ENCODE peak calls at places on chromosomes 2 and 18, in five cellular contexts. L, R, F, H and U are unnamed samples.

GRCh38 chr2:68098398-68098797 is 35.6 kb upstream of the C1D start:
- DNase-seq in L (no peak), R (no peak), F (no peak), H (no peak), U (no peak)

GRCh38 chr2:20622731-20623130 is 28.2 kb downstream of the HS1BP3 start:
- DNase-seq in L (no peak), R (no peak), F (no peak), H (no peak), U (no peak)

GRCh38 chr2:119821266-119821665 is 61.5 kb downstream of the PTPN4 start:
- DNase-seq in L (no peak), R (no peak), F (no peak), H (no peak), U (no peak)

GRCh38 chr2:240567137-240567871 is 980 bp upstream of the RNPEPL1 start:
- DNase-seq in L (no peak), R (no peak), F (peak), H (no peak), U (peak)

GRCh38 chr2:160354677-160355076 is 138.9 kb downstream of the RBMS1 start:
- DNase-seq in L (no peak), R (no peak), F (no peak), H (no peak), U (no peak)

GRCh38 chr2:160493227-160494028 is at the start of gene RBMS1:
- DNase-seq in L (no peak), R (no peak), F (peak), H (peak), U (peak)

GRCh38 chr2:156118753-156119416 is 213.6 kb downstream of the NR4A2 start:
- DNase-seq in L (no peak), R (no peak), F (no peak), H (no peak), U (no peak)

GRCh38 chr2:222672068-222672401 is 577 bp downstream of the MOGAT1 start:
- DNase-seq in L (no peak), R (no peak), F (no peak), H (no peak), U (no peak)

GRCh38 chr18:36307513-36307912 is 10.0 kb downstream of the FHOD3 start:
- DNase-seq in L (no peak), R (no peak), F (no peak), H (no peak), U (no peak)

GRCh38 chr2:100213595-100213994 is 71.2 kb upstream of the AFF3 start:
- DNase-seq in L (no peak), R (no peak), F (no peak), H (no peak), U (no peak)

GRCh38 chr2:101677657-101678056 is 19.9 kb upstream of the MAP4K4 start:
- DNase-seq in L (no peak), R (no peak), F (no peak), H (no peak), U (no peak)

GRCh38 chr2:190507135-190507534 is 27.4 kb downstream of the NEMP2 start:
- DNase-seq in L (no peak), R (no peak), F (no peak), H (no peak), U (peak)

GRCh38 chr2:199798004-199798403 is 53.0 kb downstream of the FTCDNL1 start:
- DNase-seq in L (no peak), R (no peak), F (no peak), H (no peak), U (no peak)

GRCh38 chr2:235086481-235087184 is 134.8 kb downstream of the SH3BP4 start:
- DNase-seq in L (no peak), R (no peak), F (no peak), H (no peak), U (no peak)

GRCh38 chr18:68431111-68431921 is 283.6 kb downstream of the TMX3 start:
- DNase-seq in L (no peak), R (no peak), F (no peak), H (no peak), U (no peak)

GRCh38 chr18:54772081-54772480 is 56.2 kb upstream of the RAB27B start:
- DNase-seq in L (no peak), R (no peak), F (no peak), H (no peak), U (no peak)

GRCh38 chr2:66507673-66508127 is 72.8 kb downstream of the MEIS1 start:
- DNase-seq in L (no peak), R (no peak), F (no peak), H (no peak), U (no peak)

GRCh38 chr2:240452471-240453256 is 17.2 kb downstream of the GPC1 start:
- DNase-seq in L (no peak), R (peak), F (no peak), H (no peak), U (peak)

GRCh38 chr2:45611020-45611737 is at the start of gene SRBD1:
- DNase-seq in L (peak), R (peak), F (peak), H (peak), U (peak)

GRCh38 chr2:190714958-190715357 is 66.1 kb downstream of the NAB1 start:
- DNase-seq in L (no peak), R (no peak), F (no peak), H (no peak), U (no peak)

GRCh38 chr2:17643031-17643615 is 102.6 kb downstream of the VSNL1 start:
- DNase-seq in L (peak), R (peak), F (no peak), H (peak), U (no peak)

GRCh38 chr2:104443137-104443536 is 410.8 kb upstream of the POU3F3 start:
- DNase-seq in L (no peak), R (no peak), F (peak), H (no peak), U (no peak)